ENCODE peak calls at places on chromosomes 3 and 15, in nine cellular contexts. Q is stomach; O is psoas muscle; J is tibial artery; V is Peyer's patch; F is CD8-positive, alpha-beta T cell; P is brain microvascular endothelial cell; E is mesendoderm; S is GM12865. I is an unnamed sample.

GRCh38 chr15:50854594-50855490 is 53.6 kb upstream of the AP4E1 start:
- DNase-seq in Q (no peak), O (no peak), J (no peak), V (no peak), F (no peak), P (no peak), E (peak; percentile 57), S (peak; percentile 76), I (peak; percentile 10)

GRCh38 chr3:194867270-194867983 is 181.7 kb downstream of the FAM43A start:
- DNase-seq in Q (peak; percentile 57), O (no peak), J (no peak), V (no peak), F (no peak), P (no peak), E (no peak), S (no peak), I (no peak)

GRCh38 chr15:66672867-66673266 is 29.2 kb upstream of the SMAD6 start:
- DNase-seq in Q (no peak), O (no peak), J (no peak), V (no peak), F (no peak), P (no peak), E (no peak), S (no peak), I (no peak)

GRCh38 chr15:41934843-41935242 is 37.5 kb downstream of the EHD4 start:
- DNase-seq in Q (peak; percentile 46), O (no peak), J (peak; percentile 63), V (peak; percentile 82), F (peak; percentile 41), P (no peak), E (peak; percentile 74), S (peak; percentile 58), I (no peak)

GRCh38 chr3:45145681-45146614 is at the start of gene CDCP1:
- DNase-seq in Q (peak; percentile 69), O (no peak), J (no peak), V (no peak), F (no peak), P (no peak), E (peak; percentile 58), S (no peak), I (no peak)

GRCh38 chr3:143067201-143067600 is 52.4 kb upstream of the CHST2 start:
- DNase-seq in Q (no peak), O (no peak), J (no peak), V (no peak), F (no peak), P (no peak), E (no peak), S (no peak), I (peak; percentile 20)

GRCh38 chr3:33940736-33941135 is 142.3 kb downstream of the PDCD6IP start:
- DNase-seq in Q (no peak), O (no peak), J (no peak), V (no peak), F (no peak), P (no peak), E (no peak), S (no peak), I (no peak)

GRCh38 chr3:198046120-198046857 is 86.3 kb downstream of the LMLN start:
- DNase-seq in Q (no peak), O (no peak), J (no peak), V (no peak), F (no peak), P (no peak), E (peak; percentile 13), S (no peak), I (no peak)

GRCh38 chr3:44442591-44443309 is 34.7 kb downstream of the ZNF445 start:
- DNase-seq in Q (no peak), O (no peak), J (no peak), V (no peak), F (no peak), P (no peak), E (no peak), S (no peak), I (no peak)

GRCh38 chr3:126014252-126014651 is 45.3 kb downstream of the ROPN1B start:
- DNase-seq in Q (no peak), O (no peak), J (no peak), V (no peak), F (no peak), P (peak; percentile 19), E (no peak), S (no peak), I (peak; percentile 5)

GRCh38 chr3:64463981-64464380 is 223.8 kb downstream of the ADAMTS9 start:
- DNase-seq in Q (no peak), O (no peak), J (no peak), V (no peak), F (no peak), P (no peak), E (no peak), S (no peak), I (no peak)

GRCh38 chr15:69557340-69558137 is 104.9 kb downstream of the RPLP1 start:
- DNase-seq in Q (peak; percentile 37), O (no peak), J (no peak), V (no peak), F (no peak), P (peak; percentile 86), E (peak; percentile 84), S (no peak), I (peak; percentile 74)

GRCh38 chr15:73326157-73326556 is 42.6 kb downstream of the HCN4 start:
- DNase-seq in Q (no peak), O (no peak), J (peak; percentile 19), V (no peak), F (no peak), P (no peak), E (peak; percentile 3), S (no peak), I (no peak)

GRCh38 chr3:26437678-26438077 is 184.9 kb upstream of the LRRC3B start:
- DNase-seq in Q (no peak), O (no peak), J (no peak), V (no peak), F (no peak), P (peak; percentile 69), E (peak; percentile 76), S (no peak), I (peak; percentile 58)

GRCh38 chr15:27990411-27991338 is 108.4 kb downstream of the OCA2 start:
- DNase-seq in Q (no peak), O (no peak), J (no peak), V (no peak), F (no peak), P (no peak), E (no peak), S (no peak), I (no peak)

GRCh38 chr3:197784019-197784585 is 7.0 kb upstream of the LRCH3 start:
- DNase-seq in Q (no peak), O (no peak), J (no peak), V (no peak), F (no peak), P (no peak), E (no peak), S (peak; percentile 50), I (no peak)

GRCh38 chr3:127556565-127556964 is 34.0 kb downstream of the TPRA1 start:
- DNase-seq in Q (no peak), O (no peak), J (no peak), V (no peak), F (no peak), P (no peak), E (peak; percentile 22), S (no peak), I (no peak)

GRCh38 chr3:104908761-104909160 is 457.9 kb upstream of the ALCAM start:
- DNase-seq in Q (no peak), O (no peak), J (no peak), V (no peak), F (no peak), P (peak; percentile 5), E (peak; percentile 3), S (peak; percentile 12), I (no peak)

DNA sequence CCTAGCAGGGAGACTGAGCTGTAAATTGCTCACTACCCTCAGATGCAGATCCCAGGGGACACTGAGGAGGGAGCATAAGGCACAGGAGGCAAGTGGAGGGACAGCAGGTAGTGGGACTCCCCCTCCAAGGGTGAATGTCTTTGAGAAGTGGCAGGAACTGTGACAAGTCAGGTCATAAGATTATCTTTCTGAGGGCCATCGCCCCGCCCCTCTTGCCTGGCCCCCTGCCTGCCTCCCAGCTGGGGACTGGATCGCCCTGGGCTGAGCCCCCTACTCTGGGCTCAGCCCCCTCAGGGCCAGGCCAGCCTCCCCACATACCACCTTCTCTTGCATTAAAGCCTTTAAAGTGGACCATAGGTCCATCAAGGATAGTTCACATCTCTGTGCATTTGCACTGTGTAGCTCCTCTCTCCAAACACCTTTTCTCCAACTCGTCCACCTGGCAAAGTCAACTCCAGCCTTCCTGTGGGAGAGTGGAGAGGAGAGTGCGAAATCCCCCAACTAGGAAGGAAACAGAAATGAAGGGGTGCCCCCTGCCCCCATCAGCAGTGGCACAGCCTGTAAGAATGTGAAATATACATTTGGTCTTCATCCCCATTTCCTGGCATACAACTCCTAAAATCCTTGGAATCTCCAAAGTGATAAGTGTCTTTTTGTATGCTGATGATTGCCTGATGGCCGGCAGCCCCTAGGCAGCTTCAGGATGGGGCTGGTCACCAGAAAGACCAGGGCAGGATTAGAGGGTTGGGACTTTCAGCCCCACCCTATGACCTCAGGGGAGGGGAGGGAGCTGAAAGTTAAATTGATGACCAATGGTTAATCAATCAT is 14.7 kb downstream of the PIF1 start:
- DNase-seq in Q (no peak), O (no peak), J (no peak), V (no peak), F (no peak), P (no peak), E (peak; percentile 94), S (no peak), I (no peak)
- H3K4me3 ChIP-seq in Q (no peak overlapping the region), O (no peak overlapping the region), J (no peak overlapping the region), V (no peak overlapping the region), F (no peak overlapping the region), P (no peak overlapping the region), E (no peak overlapping the region), S (no peak overlapping the region), I (no peak overlapping the region)

GRCh38 chr15:79919749-79920511 is 23.1 kb upstream of the MTHFS start:
- DNase-seq in Q (no peak), O (no peak), J (no peak), V (no peak), F (no peak), P (no peak), E (no peak), S (no peak), I (no peak)
- H3K4me3 ChIP-seq in Q (no peak overlapping the region), O (no peak overlapping the region), J (no peak overlapping the region), V (no peak overlapping the region), F (no peak overlapping the region), P (no peak overlapping the region), E (no peak overlapping the region), S (no peak overlapping the region), I (no peak overlapping the region)

GRCh38 chr3:16890605-16891333 is 6.0 kb downstream of the PLCL2 start:
- DNase-seq in Q (no peak), O (no peak), J (no peak), V (no peak), F (no peak), P (peak; percentile 54), E (no peak), S (no peak), I (no peak)
- H3K4me3 ChIP-seq in Q (no peak overlapping the region), O (no peak overlapping the region), J (no peak overlapping the region), V (no peak overlapping the region), F (no peak overlapping the region), P (no peak overlapping the region), E (no peak overlapping the region), S (no peak overlapping the region), I (no peak overlapping the region)

DNA sequence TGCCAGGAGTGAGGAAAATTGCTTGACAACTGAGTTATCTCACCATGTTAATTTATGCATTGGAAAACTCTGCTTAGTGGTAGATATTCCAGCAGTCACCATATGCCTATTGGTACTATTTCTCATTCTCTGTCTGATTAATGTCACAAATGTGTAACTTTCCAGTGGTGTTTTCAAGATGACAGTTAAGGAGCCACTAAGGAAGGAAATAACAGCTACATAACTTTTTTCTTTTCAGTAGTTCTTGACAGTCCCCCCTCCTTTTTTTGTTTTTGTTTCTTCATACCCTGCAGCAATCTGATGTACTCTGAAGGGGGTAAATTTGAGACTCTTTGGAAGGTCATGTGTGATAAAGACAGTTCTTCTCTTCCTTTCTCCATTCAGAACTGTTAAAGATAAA is 13.1 kb downstream of the RASA2 start:
- DNase-seq in Q (no peak), O (no peak), J (no peak), V (no peak), F (no peak), P (no peak), E (no peak), S (no peak), I (no peak)
- H3K4me3 ChIP-seq in Q (no peak overlapping the region), O (no peak overlapping the region), J (no peak overlapping the region), V (no peak overlapping the region), F (no peak overlapping the region), P (no peak overlapping the region), E (no peak overlapping the region), S (no peak overlapping the region), I (no peak overlapping the region)

I was measured in skeletal muscle cell.